ENCODE peak calls at places on chromosomes 3 and 15, in nine cellular contexts. G is right lobe of liver; M is upper lobe of left lung; W is heart right ventricle; Q is K562; O is CD8-positive, alpha-beta T cell; L is body of pancreas; C is pancreas; Y is lung. R is an unnamed sample.

GRCh38 chr3:153760952-153761351 is 360.2 kb upstream of the ARHGEF26 start:
- ATAC-seq in G (no peak), M (no peak), W (no peak), Q (no peak), O (no peak), L (no peak), C (no peak), Y (no peak), R (no peak)

GRCh38 chr15:58556028-58556361 is 124.2 kb downstream of the LIPC start:
- ATAC-seq in G (no peak), M (no peak), W (no peak), Q (no peak), O (no peak), L (no peak), C (no peak), Y (no peak), R (no peak)

GRCh38 chr15:86799226-86799625 is 719.6 kb downstream of the AGBL1 start:
- ATAC-seq in G (no peak), M (no peak), W (no peak), Q (no peak), O (no peak), L (no peak), C (no peak), Y (no peak), R (no peak)

GRCh38 chr3:164845739-164846138 is 232.6 kb downstream of the SI start:
- ATAC-seq in G (no peak), M (no peak), W (no peak), Q (no peak), O (no peak), L (no peak), C (no peak), Y (no peak), R (no peak)

GRCh38 chr3:27639271-27639670 is 82.9 kb downstream of the EOMES start:
- ATAC-seq in G (peak; percentile 20), M (peak; percentile 34), W (no peak), Q (no peak), O (peak; percentile 98), L (no peak), C (peak; percentile 17), Y (no peak), R (no peak)

GRCh38 chr3:165883866-165884478 is 46.7 kb upstream of the BCHE start:
- ATAC-seq in G (peak; percentile 69), M (no peak), W (no peak), Q (peak; percentile 36), O (no peak), L (peak; percentile 12), C (peak; percentile 37), Y (no peak), R (no peak)

GRCh38 chr3:10392244-10392643 is 71.3 kb upstream of the SEC13 start:
- ATAC-seq in G (no peak), M (no peak), W (no peak), Q (peak; percentile 48), O (no peak), L (no peak), C (no peak), Y (no peak), R (no peak)

GRCh38 chr15:43958894-43959330 is 132.1 kb downstream of the WDR76 start:
- ATAC-seq in G (no peak), M (peak; percentile 62), W (peak; percentile 62), Q (no peak), O (no peak), L (no peak), C (no peak), Y (no peak), R (no peak)

GRCh38 chr15:33746203-33746602 is 222.1 kb upstream of the CHRM5 start:
- ATAC-seq in G (no peak), M (no peak), W (no peak), Q (no peak), O (no peak), L (no peak), C (no peak), Y (no peak), R (no peak)

GRCh38 chr15:81225161-81225671 is 28.5 kb downstream of the IL16 start:
- ATAC-seq in G (peak; percentile 56), M (peak; percentile 69), W (peak; percentile 77), Q (no peak), O (no peak), L (no peak), C (peak; percentile 66), Y (peak; percentile 49), R (peak; percentile 68)

GRCh38 chr15:41424809-41425208 is 7.9 kb downstream of the RTF1 start:
- ATAC-seq in G (no peak), M (no peak), W (no peak), Q (peak; percentile 73), O (no peak), L (no peak), C (no peak), Y (no peak), R (no peak)

GRCh38 chr3:114709102-114709501 is 415.3 kb downstream of the TIGIT start:
- ATAC-seq in G (no peak), M (peak; percentile 31), W (no peak), Q (no peak), O (no peak), L (no peak), C (no peak), Y (peak; percentile 31), R (no peak)

GRCh38 chr3:78178740-78179139 is 1138.8 kb downstream of the ROBO2 start:
- ATAC-seq in G (no peak), M (no peak), W (no peak), Q (no peak), O (no peak), L (no peak), C (no peak), Y (no peak), R (no peak)

GRCh38 chr3:10185804-10186762 is 21.4 kb downstream of the IRAK2 start:
- ATAC-seq in G (no peak), M (no peak), W (no peak), Q (peak; percentile 19), O (peak; percentile 74), L (no peak), C (no peak), Y (no peak), R (no peak)

GRCh38 chr15:51505251-51505650 is 117.3 kb downstream of the DMXL2 start:
- ATAC-seq in G (no peak), M (peak; percentile 16), W (no peak), Q (no peak), O (no peak), L (no peak), C (no peak), Y (no peak), R (no peak)

GRCh38 chr3:133271491-133271890 is 128.4 kb upstream of the BFSP2 start:
- ATAC-seq in G (no peak), M (no peak), W (no peak), Q (no peak), O (no peak), L (no peak), C (no peak), Y (no peak), R (no peak)

GRCh38 chr3:65979152-65979551 is 59.6 kb downstream of the MAGI1 start:
- ATAC-seq in G (no peak), M (peak; percentile 63), W (peak; percentile 51), Q (no peak), O (no peak), L (peak; percentile 55), C (peak; percentile 48), Y (peak; percentile 19), R (no peak)
- H3K27ac ChIP-seq in G (no peak overlapping the region), M (no peak overlapping the region), W (no peak overlapping the region), Q (no peak overlapping the region), O (no peak overlapping the region), L (no peak overlapping the region), C (no peak overlapping the region), Y (no peak overlapping the region), R (no peak overlapping the region)

GRCh38 chr3:11721114-11721440 is 77.4 kb upstream of the VGLL4 start:
- ATAC-seq in G (no peak), M (no peak), W (no peak), Q (no peak), O (no peak), L (no peak), C (no peak), Y (no peak), R (no peak)
- H3K4me3 ChIP-seq in G (peak overlapping the region; percentile 82), M (no peak overlapping the region), W (peak overlapping the region; percentile 92), Q (no peak overlapping the region), O (no peak overlapping the region), L (peak overlapping the region; percentile 56), C (peak overlapping the region; percentile 91), Y (no peak overlapping the region), R (no peak overlapping the region)

GRCh38 chr3:151708868-151709267 is 24.9 kb upstream of the AADACL2 start:
- ATAC-seq in G (no peak), M (no peak), W (no peak), Q (no peak), O (no peak), L (no peak), C (no peak), Y (no peak), R (no peak)

GRCh38 chr3:151709847-151710246 is 23.9 kb upstream of the AADACL2 start:
- ATAC-seq in G (no peak), M (no peak), W (no peak), Q (no peak), O (no peak), L (no peak), C (no peak), Y (no peak), R (no peak)

DNA sequence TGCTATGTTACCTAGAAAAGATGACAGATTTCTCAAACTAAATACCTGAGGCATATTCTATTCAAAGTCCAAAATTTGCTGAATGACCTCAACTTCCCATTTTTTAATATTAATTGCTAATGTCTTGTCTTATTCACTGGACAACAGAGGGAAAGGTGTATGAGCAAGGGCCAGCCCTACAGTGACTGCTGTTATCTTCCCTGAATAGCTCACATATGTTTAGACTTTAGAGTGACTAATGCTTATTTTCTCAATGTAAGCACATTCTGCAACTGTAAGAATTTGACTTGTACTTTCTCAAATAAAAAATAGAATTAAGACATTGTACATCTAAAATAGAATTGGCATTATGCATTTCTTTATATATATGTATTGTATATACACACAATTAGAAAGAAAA is 26.5 kb upstream of the AADACL2 start:
- ATAC-seq in G (no peak), M (no peak), W (no peak), Q (peak; percentile 36), O (no peak), L (no peak), C (no peak), Y (no peak), R (no peak)
- TF ChIP-seq CTCF in G (no peak), M (no peak), W (no peak), Q (no peak), O (no peak), L (no peak), C (no peak), Y (no peak), R (no peak)

GRCh38 chr3:50430950-50431435 is 71.7 kb upstream of the TMEM115 start:
- ATAC-seq in G (no peak), M (no peak), W (peak; percentile 41), Q (no peak), O (no peak), L (no peak), C (no peak), Y (no peak), R (no peak)

GRCh38 chr3:50428007-50428633 is 68.8 kb upstream of the TMEM115 start:
- ATAC-seq in G (no peak), M (peak; percentile 13), W (no peak), Q (no peak), O (peak; percentile 77), L (no peak), C (no peak), Y (no peak), R (no peak)

GRCh38 chr3:50430186-50430585 is 70.9 kb upstream of the TMEM115 start:
- ATAC-seq in G (no peak), M (no peak), W (no peak), Q (no peak), O (peak; percentile 45), L (no peak), C (no peak), Y (no peak), R (no peak)

GRCh38 chr3:50423543-50423942 is 64.2 kb upstream of the TMEM115 start:
- ATAC-seq in G (no peak), M (peak; percentile 9), W (no peak), Q (no peak), O (no peak), L (no peak), C (peak; percentile 62), Y (no peak), R (no peak)

GRCh38 chr3:50427255-50427654 is 67.9 kb upstream of the TMEM115 start:
- ATAC-seq in G (no peak), M (no peak), W (no peak), Q (no peak), O (no peak), L (no peak), C (no peak), Y (no peak), R (no peak)
- H3K27ac ChIP-seq in G (no peak overlapping the region), M (no peak overlapping the region), W (no peak overlapping the region), Q (no peak overlapping the region), O (no peak overlapping the region), L (no peak overlapping the region), C (no peak overlapping the region), Y (no peak overlapping the region), R (no peak overlapping the region)

R was measured in gastroesophageal sphincter.